ENCODE peak calls at places on chromosome 1, in five cellular contexts. U is H1, K is SK-N-SH, M is K562, Z is Panc1. Q is an unnamed sample.

GRCh38 chr1:74426208-74426932 is 86.0 kb downstream of the LRRC53 start:
- DNase-seq in U (no peak), K (no peak), M (peak; percentile 0), Z (no peak), Q (no peak)

GRCh38 chr1:186046437-186047233 is 312.4 kb downstream of the HMCN1 start:
- DNase-seq in U (no peak), K (no peak), M (peak; percentile 73), Z (no peak), Q (no peak)

GRCh38 chr1:145690587-145691558 is 16.3 kb downstream of the PDZK1 start:
- DNase-seq in U (no peak), K (no peak), M (no peak), Z (no peak), Q (no peak)

GRCh38 chr1:202107321-202107761 is 15.4 kb upstream of the GPR37L1 start:
- DNase-seq in U (no peak), K (no peak), M (no peak), Z (no peak), Q (no peak)

GRCh38 chr1:58592521-58593134 is 15.6 kb upstream of the TACSTD2 start:
- DNase-seq in U (no peak), K (no peak), M (no peak), Z (no peak), Q (no peak)

GRCh38 chr1:10598088-10598712 is 123.5 kb downstream of the PEX14 start:
- DNase-seq in U (no peak), K (peak; percentile 50), M (no peak), Z (no peak), Q (no peak)

GRCh38 chr1:182460550-182460951 is 10.6 kb downstream of the RGSL1 start:
- DNase-seq in U (no peak), K (no peak), M (no peak), Z (no peak), Q (no peak)

GRCh38 chr1:110308247-110308646 is 30.9 kb upstream of the RBM15 start:
- DNase-seq in U (no peak), K (no peak), M (no peak), Z (no peak), Q (no peak)

GRCh38 chr1:53110370-53111072 is 31.9 kb downstream of the SLC1A7 start:
- DNase-seq in U (no peak), K (no peak), M (no peak), Z (no peak), Q (no peak)

GRCh38 chr1:115609021-115609420 is 32.7 kb upstream of the VANGL1 start:
- DNase-seq in U (no peak), K (no peak), M (no peak), Z (no peak), Q (no peak)

GRCh38 chr1:193283026-193283425 is 96.6 kb upstream of the B3GALT2 start:
- DNase-seq in U (no peak), K (no peak), M (peak; percentile 7), Z (no peak), Q (no peak)

GRCh38 chr1:235227414-235227813 is 66.4 kb upstream of the RBM34 start:
- DNase-seq in U (no peak), K (no peak), M (no peak), Z (no peak), Q (no peak)

GRCh38 chr1:10599194-10599861 is 124.6 kb downstream of the PEX14 start:
- DNase-seq in U (no peak), K (no peak), M (no peak), Z (peak; percentile 42), Q (peak; percentile 26)

GRCh38 chr1:66778969-66779368 is 22.1 kb downstream of the INSL5 start:
- DNase-seq in U (no peak), K (no peak), M (no peak), Z (no peak), Q (no peak)

GRCh38 chr1:206703647-206704046 is 18.9 kb downstream of the MAPKAPK2 start:
- DNase-seq in U (no peak), K (no peak), M (no peak), Z (no peak), Q (no peak)

GRCh38 chr1:212852105-212852688 is 4.7 kb upstream of the SPATA45 start:
- DNase-seq in U (peak; percentile 53), K (no peak), M (no peak), Z (no peak), Q (no peak)

GRCh38 chr1:156805766-156806511 is 10.7 kb downstream of the SH2D2A start:
- DNase-seq in U (no peak), K (peak; percentile 24), M (no peak), Z (no peak), Q (no peak)

GRCh38 chr1:236156512-236157208 is 14.3 kb downstream of the GPR137B start:
- DNase-seq in U (no peak), K (no peak), M (peak; percentile 20), Z (no peak), Q (no peak)

GRCh38 chr1:235069577-235070563 is 58.8 kb downstream of the TOMM20 start:
- DNase-seq in U (no peak), K (no peak), M (no peak), Z (peak; percentile 99), Q (no peak)

GRCh38 chr1:110783292-110783918 is 89.5 kb upstream of the CD53 start:
- DNase-seq in U (no peak), K (peak; percentile 64), M (peak; percentile 74), Z (peak; percentile 61), Q (peak; percentile 48)

GRCh38 chr1:107804746-107805145 is 160.2 kb downstream of the VAV3 start:
- DNase-seq in U (no peak), K (no peak), M (no peak), Z (no peak), Q (no peak)

GRCh38 chr1:24904731-24905354 is 25.2 kb downstream of the RUNX3 start:
- DNase-seq in U (no peak), K (no peak), M (no peak), Z (no peak), Q (no peak)

GRCh38 chr1:202599669-202600431 is 110.4 kb downstream of the SYT2 start:
- DNase-seq in U (peak; percentile 51), K (peak; percentile 80), M (peak; percentile 74), Z (no peak), Q (peak; percentile 34)

GRCh38 chr1:35499652-35500176 is 57.5 kb downstream of the KIAA0319L start:
- DNase-seq in U (no peak), K (peak; percentile 16), M (peak; percentile 90), Z (no peak), Q (no peak)

GRCh38 chr1:204451352-204452124 is 39.9 kb upstream of the PPP1R15B start:
- DNase-seq in U (no peak), K (no peak), M (no peak), Z (no peak), Q (no peak)

GRCh38 chr1:212752256-212752933 is 39.2 kb downstream of the NSL1 start:
- DNase-seq in U (no peak), K (no peak), M (no peak), Z (no peak), Q (no peak)

GRCh38 chr1:115074839-115075534 is 14.3 kb downstream of the TSPAN2 start:
- DNase-seq in U (no peak), K (no peak), M (no peak), Z (no peak), Q (no peak)

GRCh38 chr1:200524092-200524491 is 96.5 kb downstream of the KIF14 start:
- DNase-seq in U (no peak), K (no peak), M (no peak), Z (no peak), Q (no peak)

GRCh38 chr1:6014130-6014999 is 22.1 kb upstream of the NPHP4 start:
- DNase-seq in U (no peak), K (no peak), M (no peak), Z (no peak), Q (no peak)

GRCh38 chr1:26907071-26907922 is 6.5 kb downstream of the NR0B2 start:
- DNase-seq in U (no peak), K (no peak), M (peak; percentile 70), Z (peak; percentile 79), Q (peak; percentile 73)

GRCh38 chr1:244680667-244681066 is 27.7 kb downstream of the DESI2 start:
- DNase-seq in U (no peak), K (no peak), M (no peak), Z (no peak), Q (no peak)

GRCh38 chr1:41719590-41719989 is 199.1 kb downstream of the HIVEP3 start:
- DNase-seq in U (no peak), K (no peak), M (no peak), Z (no peak), Q (no peak)

GRCh38 chr1:41719128-41719527 is 199.6 kb downstream of the HIVEP3 start:
- DNase-seq in U (no peak), K (no peak), M (no peak), Z (no peak), Q (no peak)

GRCh38 chr1:41724248-41724647 is 194.5 kb downstream of the HIVEP3 start:
- DNase-seq in U (no peak), K (no peak), M (no peak), Z (no peak), Q (no peak)

GRCh38 chr1:41721039-41721438 is 197.7 kb downstream of the HIVEP3 start:
- DNase-seq in U (no peak), K (no peak), M (no peak), Z (no peak), Q (no peak)

GRCh38 chr1:41722184-41722583 is 196.5 kb downstream of the HIVEP3 start:
- DNase-seq in U (no peak), K (no peak), M (no peak), Z (no peak), Q (no peak)
- TF ChIP-seq SIN3A in U (no peak), K (no peak), M (no peak), Z (no peak), Q (no peak)

GRCh38 chr1:229340496-229340895 is 2.4 kb downstream of the CCSAP start:
- DNase-seq in U (no peak), K (no peak), M (no peak), Z (no peak), Q (no peak)
- TF ChIP-seq SIN3A in U (no peak), K (no peak), M (no peak), Z (no peak), Q (no peak)

GRCh38 chr1:229431270-229432115 is 2.4 kb downstream of the ACTA1 start:
- DNase-seq in U (no peak), K (no peak), M (no peak), Z (no peak), Q (no peak)
- TF ChIP-seq SIN3A in U (no peak), K (no peak), M (no peak), Z (no peak), Q (no peak)

DNA sequence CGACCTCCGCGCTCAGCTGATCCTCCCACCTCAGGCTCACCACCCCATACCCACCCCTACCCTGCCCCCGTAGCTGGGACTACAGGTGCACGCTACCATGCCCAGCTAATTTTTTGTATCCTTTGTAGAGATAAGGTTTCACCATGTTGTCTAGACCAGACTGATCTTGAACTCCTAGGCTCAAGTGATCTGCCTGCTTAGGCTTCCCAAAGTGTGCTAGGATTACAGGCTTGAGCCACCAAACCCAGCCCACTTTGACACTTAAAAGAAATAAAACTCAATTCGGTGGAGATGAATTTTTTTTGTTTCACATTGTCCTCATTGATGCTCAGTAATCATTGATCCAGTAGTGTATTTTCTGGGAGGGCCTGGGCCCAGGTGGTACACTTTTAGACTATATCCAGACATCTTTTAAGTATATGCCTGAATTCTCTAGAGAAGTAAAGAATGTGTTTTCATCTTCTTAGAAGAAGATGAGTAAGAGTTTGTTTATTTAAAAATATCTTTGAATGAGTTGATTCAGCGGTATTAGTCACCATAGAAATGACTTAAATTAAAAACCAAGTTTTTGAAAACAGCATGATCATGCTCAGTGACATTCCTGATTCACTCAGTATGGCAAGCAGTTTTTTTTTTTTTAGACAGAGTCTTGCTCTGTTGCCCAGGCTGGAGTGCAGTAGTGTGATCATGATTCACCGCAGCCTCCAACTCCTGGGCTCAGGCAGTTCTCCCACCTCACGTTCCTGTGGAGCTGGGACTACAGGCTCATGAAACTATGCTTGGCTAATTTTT is 57.8 kb downstream of the EPB41 start:
- DNase-seq in U (no peak), K (no peak), M (no peak), Z (peak; percentile 65), Q (peak; percentile 66)
- TF ChIP-seq SIN3A in U (no peak), K (no peak), M (no peak), Z (no peak), Q (peak; percentile 64)

Q was measured in HCT116.